ENCODE peak calls at places on chromosome 15, in nine cellular contexts. One of them, this sample, is unnamed.

GRCh38 chr15:67828969-67829646 is 3.8 kb downstream of the SKOR1 start:
- DNase-seq in neural crest cell: no peak
- DNase-seq in uterus: no peak
- DNase-seq in left lung: no peak
- DNase-seq in B cell: peak
- DNase-seq in AG04450: no peak
- DNase-seq in natural killer cell: no peak
- DNase-seq in brain microvascular endothelial cell: no peak
- DNase-seq in HFFc6: no peak
- DNase-seq in this sample: no peak

GRCh38 chr15:68054658-68055223 is 626 bp downstream of the PIAS1 start:
- DNase-seq in neural crest cell: peak
- DNase-seq in uterus: peak
- DNase-seq in left lung: peak
- DNase-seq in B cell: no peak
- DNase-seq in AG04450: no peak
- DNase-seq in natural killer cell: peak
- DNase-seq in brain microvascular endothelial cell: peak
- DNase-seq in HFFc6: peak
- DNase-seq in this sample: peak

GRCh38 chr15:77874071-77874470 is 203.4 kb downstream of the TBC1D2B start:
- DNase-seq in neural crest cell: no peak
- DNase-seq in uterus: no peak
- DNase-seq in left lung: peak
- DNase-seq in B cell: no peak
- DNase-seq in AG04450: no peak
- DNase-seq in natural killer cell: no peak
- DNase-seq in brain microvascular endothelial cell: no peak
- DNase-seq in HFFc6: no peak
- DNase-seq in this sample: no peak

GRCh38 chr15:69314174-69314573 is 15.5 kb downstream of the PAQR5 start:
- DNase-seq in neural crest cell: no peak
- DNase-seq in uterus: no peak
- DNase-seq in left lung: no peak
- DNase-seq in B cell: no peak
- DNase-seq in AG04450: no peak
- DNase-seq in natural killer cell: no peak
- DNase-seq in brain microvascular endothelial cell: no peak
- DNase-seq in HFFc6: no peak
- DNase-seq in this sample: no peak

GRCh38 chr15:100020181-100020580 is 286.9 kb upstream of the LYSMD4 start:
- DNase-seq in neural crest cell: no peak
- DNase-seq in uterus: no peak
- DNase-seq in left lung: no peak
- DNase-seq in B cell: no peak
- DNase-seq in AG04450: no peak
- DNase-seq in natural killer cell: no peak
- DNase-seq in brain microvascular endothelial cell: no peak
- DNase-seq in HFFc6: no peak
- DNase-seq in this sample: no peak

GRCh38 chr15:93583533-93583932 is 494.5 kb upstream of the RGMA start:
- DNase-seq in neural crest cell: no peak
- DNase-seq in uterus: peak
- DNase-seq in left lung: no peak
- DNase-seq in B cell: no peak
- DNase-seq in AG04450: no peak
- DNase-seq in natural killer cell: no peak
- DNase-seq in brain microvascular endothelial cell: no peak
- DNase-seq in HFFc6: no peak
- DNase-seq in this sample: no peak

GRCh38 chr15:52683585-52683984 is 4.4 kb upstream of the ATOSA start:
- DNase-seq in neural crest cell: no peak
- DNase-seq in uterus: no peak
- DNase-seq in left lung: no peak
- DNase-seq in B cell: peak
- DNase-seq in AG04450: no peak
- DNase-seq in natural killer cell: no peak
- DNase-seq in brain microvascular endothelial cell: no peak
- DNase-seq in HFFc6: no peak
- DNase-seq in this sample: no peak

GRCh38 chr15:71448688-71449114 is 333.4 kb downstream of the THSD4 start:
- DNase-seq in neural crest cell: peak
- DNase-seq in uterus: peak
- DNase-seq in left lung: no peak
- DNase-seq in B cell: peak
- DNase-seq in AG04450: no peak
- DNase-seq in natural killer cell: no peak
- DNase-seq in brain microvascular endothelial cell: peak
- DNase-seq in HFFc6: peak
- DNase-seq in this sample: no peak

DNA sequence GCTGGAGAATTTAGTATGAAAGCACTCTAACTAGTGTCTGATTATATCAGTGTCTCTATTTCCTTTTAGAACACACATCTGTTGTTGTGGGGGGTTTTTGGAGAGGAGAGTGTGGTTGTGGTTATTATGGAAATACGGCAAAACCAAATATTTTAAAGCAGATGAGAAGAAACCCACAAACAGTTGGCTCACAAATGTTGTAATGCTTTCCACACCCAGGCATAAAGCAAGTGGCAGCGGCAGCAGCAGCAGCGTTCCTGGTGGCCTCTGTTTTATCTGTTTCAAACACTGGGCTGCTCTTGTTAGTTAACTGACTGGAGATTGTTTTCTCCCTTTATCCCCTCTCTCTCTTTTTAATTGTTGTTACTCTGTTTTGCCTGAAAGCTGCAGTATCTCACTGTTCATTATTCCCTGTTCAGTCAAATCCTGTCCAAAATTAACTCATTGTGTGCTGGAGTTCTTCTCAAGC is 1045.5 kb upstream of the NR2F2 start:
- DNase-seq in neural crest cell: no peak
- DNase-seq in uterus: no peak
- DNase-seq in left lung: no peak
- DNase-seq in B cell: no peak
- DNase-seq in AG04450: no peak
- DNase-seq in natural killer cell: no peak
- DNase-seq in brain microvascular endothelial cell: no peak
- DNase-seq in HFFc6: peak
- DNase-seq in this sample: no peak
- TF ChIP-seq CTCF in neural crest cell: peak
- TF ChIP-seq CTCF in uterus: peak
- TF ChIP-seq CTCF in left lung: no peak
- TF ChIP-seq CTCF in B cell: no peak
- TF ChIP-seq CTCF in AG04450: peak
- TF ChIP-seq CTCF in natural killer cell: no peak
- TF ChIP-seq CTCF in brain microvascular endothelial cell: peak
- TF ChIP-seq CTCF in HFFc6: peak
- TF ChIP-seq CTCF in this sample: no peak

DNA sequence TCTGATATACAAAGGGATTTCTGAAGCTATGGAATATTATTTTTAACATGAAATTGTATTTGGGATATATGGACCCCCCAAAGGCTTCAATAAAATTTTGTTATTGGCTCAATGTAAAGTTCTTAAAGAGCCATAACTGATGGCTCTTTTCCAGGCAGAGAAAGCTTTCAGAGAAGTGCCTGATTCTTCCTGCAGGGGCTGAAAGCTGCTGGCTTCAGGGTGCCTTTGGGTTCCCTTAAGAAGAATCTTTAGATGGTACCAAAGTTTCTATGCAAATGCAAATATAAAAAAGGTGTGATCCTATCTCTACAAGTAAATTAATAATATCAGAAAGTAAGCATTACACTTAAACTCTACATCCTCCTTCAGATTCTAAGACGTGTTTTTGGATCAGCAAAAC is 72.6 kb downstream of the NR2F2 start:
- DNase-seq in neural crest cell: no peak
- DNase-seq in uterus: no peak
- DNase-seq in left lung: no peak
- DNase-seq in B cell: no peak
- DNase-seq in AG04450: no peak
- DNase-seq in natural killer cell: no peak
- DNase-seq in brain microvascular endothelial cell: no peak
- DNase-seq in HFFc6: no peak
- DNase-seq in this sample: no peak
- TF ChIP-seq CTCF in neural crest cell: no peak
- TF ChIP-seq CTCF in uterus: no peak
- TF ChIP-seq CTCF in left lung: no peak
- TF ChIP-seq CTCF in B cell: no peak
- TF ChIP-seq CTCF in AG04450: no peak
- TF ChIP-seq CTCF in natural killer cell: no peak
- TF ChIP-seq CTCF in brain microvascular endothelial cell: peak
- TF ChIP-seq CTCF in HFFc6: no peak
- TF ChIP-seq CTCF in this sample: no peak

DNA sequence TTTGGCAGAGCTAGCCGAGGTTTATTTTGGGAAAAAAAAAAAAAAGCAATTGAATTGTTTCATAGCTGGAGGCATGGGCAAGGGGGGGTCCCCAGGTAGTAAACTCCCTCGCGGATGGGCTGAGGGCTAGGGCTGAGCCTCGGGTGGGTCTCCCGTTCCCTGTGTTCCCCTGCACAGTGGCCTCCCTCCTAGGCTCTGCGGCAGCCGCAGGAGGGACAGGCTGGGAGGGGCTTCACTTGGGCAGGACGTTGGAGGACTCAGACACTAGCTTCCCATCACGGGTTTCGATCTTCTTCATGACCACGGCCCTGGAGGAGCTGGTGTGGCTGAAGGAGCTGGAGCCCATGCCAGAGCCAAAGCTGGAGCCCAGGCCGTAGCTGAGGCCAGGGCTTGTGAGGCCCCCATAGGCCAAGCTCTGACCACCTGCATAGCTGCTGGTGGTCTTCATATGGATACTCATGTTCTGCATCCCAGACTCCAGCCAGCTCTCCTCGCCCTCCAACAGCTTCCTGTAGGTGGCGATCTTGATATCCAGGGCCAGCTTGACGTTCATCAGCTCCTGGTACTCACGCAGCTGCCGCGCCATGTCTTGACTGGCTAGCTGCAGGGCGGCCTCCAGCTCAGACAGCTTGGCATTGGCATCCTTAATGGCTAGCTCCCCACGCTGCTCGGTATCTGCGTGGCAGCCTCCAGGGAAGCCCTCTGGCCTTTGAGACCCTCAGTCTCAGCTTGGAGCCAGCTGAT is 64.0 kb upstream of the CDAN1 start:
- DNase-seq in neural crest cell: peak
- DNase-seq in uterus: no peak
- DNase-seq in left lung: no peak
- DNase-seq in B cell: no peak
- DNase-seq in AG04450: no peak
- DNase-seq in natural killer cell: no peak
- DNase-seq in brain microvascular endothelial cell: no peak
- DNase-seq in HFFc6: no peak
- DNase-seq in this sample: no peak
- TF ChIP-seq CTCF in neural crest cell: no peak
- TF ChIP-seq CTCF in uterus: no peak
- TF ChIP-seq CTCF in left lung: no peak
- TF ChIP-seq CTCF in B cell: no peak
- TF ChIP-seq CTCF in AG04450: no peak
- TF ChIP-seq CTCF in natural killer cell: no peak
- TF ChIP-seq CTCF in brain microvascular endothelial cell: peak
- TF ChIP-seq CTCF in HFFc6: no peak
- TF ChIP-seq CTCF in this sample: peak

DNA sequence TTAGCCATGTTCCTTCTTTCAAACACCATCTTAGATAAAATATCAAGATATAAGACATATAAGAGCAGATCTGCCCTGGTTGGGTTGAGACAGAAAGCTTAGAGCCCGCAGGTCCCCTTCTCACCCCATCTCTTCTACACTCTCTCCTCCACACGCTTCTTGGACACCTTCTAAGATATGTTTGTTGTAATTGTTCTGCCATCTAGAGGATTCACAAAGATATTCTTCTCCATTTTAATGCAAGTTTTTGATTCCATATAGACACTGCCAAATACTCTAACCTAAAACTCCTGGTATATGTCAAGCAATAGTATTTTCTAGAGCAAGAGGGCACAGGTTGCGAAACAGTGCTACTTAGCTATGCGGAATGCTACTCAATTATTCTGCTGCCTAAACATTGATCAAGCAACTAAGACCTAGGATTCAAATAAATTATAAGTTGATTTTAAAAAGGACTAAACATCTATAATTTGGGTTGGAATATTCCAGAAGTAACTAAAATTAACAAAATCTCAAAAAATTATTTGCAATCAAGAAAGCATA is 6.8 kb downstream of the CHRM5 start:
- DNase-seq in neural crest cell: no peak
- DNase-seq in uterus: no peak
- DNase-seq in left lung: no peak
- DNase-seq in B cell: no peak
- DNase-seq in AG04450: no peak
- DNase-seq in natural killer cell: no peak
- DNase-seq in brain microvascular endothelial cell: no peak
- DNase-seq in HFFc6: no peak
- DNase-seq in this sample: no peak
- TF ChIP-seq CTCF in neural crest cell: no peak
- TF ChIP-seq CTCF in uterus: no peak
- TF ChIP-seq CTCF in left lung: no peak
- TF ChIP-seq CTCF in B cell: no peak
- TF ChIP-seq CTCF in AG04450: peak
- TF ChIP-seq CTCF in natural killer cell: no peak
- TF ChIP-seq CTCF in brain microvascular endothelial cell: no peak
- TF ChIP-seq CTCF in HFFc6: peak
- TF ChIP-seq CTCF in this sample: no peak

DNA sequence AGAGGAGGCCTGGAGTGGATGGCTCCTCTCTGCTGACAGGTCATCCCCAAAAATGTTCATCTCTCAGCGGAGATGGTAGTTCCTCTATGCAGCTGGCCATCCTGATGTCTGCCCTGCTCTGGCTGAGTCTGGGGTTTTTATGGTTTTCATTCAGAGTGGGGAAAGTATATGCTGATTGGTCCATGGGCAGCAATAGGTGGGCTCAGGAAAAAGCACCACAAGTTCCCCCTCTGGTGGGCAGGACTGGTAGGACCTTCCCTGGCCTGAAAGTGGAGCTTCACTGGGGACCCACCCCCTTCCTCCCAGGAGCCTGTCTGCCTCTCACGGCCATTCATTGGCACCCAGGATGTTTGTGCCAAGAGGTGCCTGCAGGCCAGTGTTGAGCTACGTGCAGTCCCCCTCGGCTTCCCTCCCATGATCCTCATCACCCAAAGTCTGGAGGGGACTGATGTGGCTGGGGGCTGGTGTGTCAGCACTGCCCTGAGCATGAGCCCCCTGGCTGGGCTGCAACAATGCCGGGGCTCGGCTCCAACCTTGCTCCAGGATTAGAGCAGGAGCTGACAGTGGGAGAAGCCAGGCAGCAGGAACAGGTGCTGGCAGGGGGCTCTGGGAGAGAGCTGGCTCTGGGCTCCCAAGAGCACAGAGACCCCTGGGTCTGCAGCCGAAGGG is 13.1 kb upstream of the BLOC1S6 start:
- DNase-seq in neural crest cell: peak
- DNase-seq in uterus: no peak
- DNase-seq in left lung: no peak
- DNase-seq in B cell: peak
- DNase-seq in AG04450: no peak
- DNase-seq in natural killer cell: no peak
- DNase-seq in brain microvascular endothelial cell: no peak
- DNase-seq in HFFc6: no peak
- DNase-seq in this sample: no peak
- TF ChIP-seq CTCF in neural crest cell: peak
- TF ChIP-seq CTCF in uterus: no peak
- TF ChIP-seq CTCF in left lung: peak
- TF ChIP-seq CTCF in B cell: peak
- TF ChIP-seq CTCF in AG04450: peak
- TF ChIP-seq CTCF in natural killer cell: no peak
- TF ChIP-seq CTCF in brain microvascular endothelial cell: peak
- TF ChIP-seq CTCF in HFFc6: peak
- TF ChIP-seq CTCF in this sample: peak

GRCh38 chr15:66744610-66745279 is 42.7 kb downstream of the SMAD6 start:
- DNase-seq in neural crest cell: no peak
- DNase-seq in uterus: no peak
- DNase-seq in left lung: no peak
- DNase-seq in B cell: no peak
- DNase-seq in AG04450: no peak
- DNase-seq in natural killer cell: no peak
- DNase-seq in brain microvascular endothelial cell: no peak
- DNase-seq in HFFc6: no peak
- DNase-seq in this sample: no peak
- TF ChIP-seq CTCF in neural crest cell: no peak
- TF ChIP-seq CTCF in uterus: no peak
- TF ChIP-seq CTCF in left lung: no peak
- TF ChIP-seq CTCF in B cell: no peak
- TF ChIP-seq CTCF in AG04450: peak
- TF ChIP-seq CTCF in natural killer cell: no peak
- TF ChIP-seq CTCF in brain microvascular endothelial cell: peak
- TF ChIP-seq CTCF in HFFc6: no peak
- TF ChIP-seq CTCF in this sample: no peak